ENCODE peak calls at places on chromosome 6, in nine cellular contexts. One of them, this sample, is unnamed.
A peak's percentile ranks its signal among the peaks of the same experiment; 100 is the strongest.

GRCh38 chr6:136288566-136289326 is 900 bp downstream of the BCLAF1 start:
- DNase-seq in upper lobe of right lung: peak; percentile 87
- DNase-seq in CD4-positive, alpha-beta T cell: peak; percentile 90
- DNase-seq in fibroblast of lung: peak; percentile 91
- DNase-seq in foreskin keratinocyte: peak; percentile 91
- DNase-seq in WERI-Rb-1: peak; percentile 63
- DNase-seq in right atrium auricular region: peak; percentile 88
- DNase-seq in endothelial cell of umbilical vein: peak; percentile 92
- DNase-seq in right lobe of liver: peak; percentile 83
- DNase-seq in this sample: peak; percentile 96

GRCh38 chr6:39029156-39030011 is 19.2 kb upstream of the GLP1R start:
- DNase-seq in upper lobe of right lung: no peak
- DNase-seq in CD4-positive, alpha-beta T cell: peak; percentile 24
- DNase-seq in fibroblast of lung: no peak
- DNase-seq in foreskin keratinocyte: no peak
- DNase-seq in WERI-Rb-1: peak; percentile 76
- DNase-seq in right atrium auricular region: no peak
- DNase-seq in endothelial cell of umbilical vein: peak; percentile 11
- DNase-seq in right lobe of liver: no peak
- DNase-seq in this sample: no peak

GRCh38 chr6:167666571-167667203 is 160.0 kb upstream of the AFDN start:
- DNase-seq in upper lobe of right lung: no peak
- DNase-seq in CD4-positive, alpha-beta T cell: no peak
- DNase-seq in fibroblast of lung: no peak
- DNase-seq in foreskin keratinocyte: no peak
- DNase-seq in WERI-Rb-1: no peak
- DNase-seq in right atrium auricular region: no peak
- DNase-seq in endothelial cell of umbilical vein: no peak
- DNase-seq in right lobe of liver: no peak
- DNase-seq in this sample: no peak

GRCh38 chr6:114390176-114390575 is 47.4 kb upstream of the HS3ST5 start:
- DNase-seq in upper lobe of right lung: no peak
- DNase-seq in CD4-positive, alpha-beta T cell: no peak
- DNase-seq in fibroblast of lung: no peak
- DNase-seq in foreskin keratinocyte: no peak
- DNase-seq in WERI-Rb-1: no peak
- DNase-seq in right atrium auricular region: no peak
- DNase-seq in endothelial cell of umbilical vein: no peak
- DNase-seq in right lobe of liver: no peak
- DNase-seq in this sample: no peak

GRCh38 chr6:130150906-130151305 is 71.8 kb downstream of the SAMD3 start:
- DNase-seq in upper lobe of right lung: no peak
- DNase-seq in CD4-positive, alpha-beta T cell: no peak
- DNase-seq in fibroblast of lung: no peak
- DNase-seq in foreskin keratinocyte: no peak
- DNase-seq in WERI-Rb-1: peak; percentile 21
- DNase-seq in right atrium auricular region: no peak
- DNase-seq in endothelial cell of umbilical vein: no peak
- DNase-seq in right lobe of liver: no peak
- DNase-seq in this sample: no peak

GRCh38 chr6:130958468-130958867 is 104.6 kb downstream of the EPB41L2 start:
- DNase-seq in upper lobe of right lung: no peak
- DNase-seq in CD4-positive, alpha-beta T cell: no peak
- DNase-seq in fibroblast of lung: no peak
- DNase-seq in foreskin keratinocyte: no peak
- DNase-seq in WERI-Rb-1: no peak
- DNase-seq in right atrium auricular region: no peak
- DNase-seq in endothelial cell of umbilical vein: no peak
- DNase-seq in right lobe of liver: no peak
- DNase-seq in this sample: peak; percentile 18

GRCh38 chr6:166382933-166383816 is at the start of gene MPC1:
- DNase-seq in upper lobe of right lung: peak; percentile 99
- DNase-seq in CD4-positive, alpha-beta T cell: peak; percentile 92
- DNase-seq in fibroblast of lung: peak; percentile 93
- DNase-seq in foreskin keratinocyte: peak; percentile 88
- DNase-seq in WERI-Rb-1: peak; percentile 96
- DNase-seq in right atrium auricular region: peak; percentile 96
- DNase-seq in endothelial cell of umbilical vein: peak; percentile 96
- DNase-seq in right lobe of liver: peak; percentile 98
- DNase-seq in this sample: peak; percentile 97

GRCh38 chr6:135506270-135506997 is 8.9 kb upstream of the AHI1 start:
- DNase-seq in upper lobe of right lung: no peak
- DNase-seq in CD4-positive, alpha-beta T cell: no peak
- DNase-seq in fibroblast of lung: peak; percentile 85
- DNase-seq in foreskin keratinocyte: peak; percentile 35
- DNase-seq in WERI-Rb-1: peak; percentile 13
- DNase-seq in right atrium auricular region: no peak
- DNase-seq in endothelial cell of umbilical vein: peak; percentile 61
- DNase-seq in right lobe of liver: no peak
- DNase-seq in this sample: peak; percentile 8

GRCh38 chr6:82751718-82752117 is 313.9 kb downstream of the UBE3D start:
- DNase-seq in upper lobe of right lung: no peak
- DNase-seq in CD4-positive, alpha-beta T cell: no peak
- DNase-seq in fibroblast of lung: no peak
- DNase-seq in foreskin keratinocyte: no peak
- DNase-seq in WERI-Rb-1: no peak
- DNase-seq in right atrium auricular region: no peak
- DNase-seq in endothelial cell of umbilical vein: no peak
- DNase-seq in right lobe of liver: no peak
- DNase-seq in this sample: no peak

GRCh38 chr6:33843696-33844121 is 39.9 kb upstream of the MLN start:
- DNase-seq in upper lobe of right lung: no peak
- DNase-seq in CD4-positive, alpha-beta T cell: no peak
- DNase-seq in fibroblast of lung: no peak
- DNase-seq in foreskin keratinocyte: no peak
- DNase-seq in WERI-Rb-1: no peak
- DNase-seq in right atrium auricular region: no peak
- DNase-seq in endothelial cell of umbilical vein: no peak
- DNase-seq in right lobe of liver: no peak
- DNase-seq in this sample: no peak

GRCh38 chr6:163413345-163414116 is 987 bp upstream of the QKI start:
- DNase-seq in upper lobe of right lung: peak; percentile 95
- DNase-seq in CD4-positive, alpha-beta T cell: peak; percentile 89
- DNase-seq in fibroblast of lung: peak; percentile 92
- DNase-seq in foreskin keratinocyte: peak; percentile 79
- DNase-seq in WERI-Rb-1: peak; percentile 76
- DNase-seq in right atrium auricular region: peak; percentile 89
- DNase-seq in endothelial cell of umbilical vein: peak; percentile 93
- DNase-seq in right lobe of liver: peak; percentile 91
- DNase-seq in this sample: peak; percentile 84

GRCh38 chr6:42503894-42504293 is 52.2 kb upstream of the TRERF1 start:
- DNase-seq in upper lobe of right lung: no peak
- DNase-seq in CD4-positive, alpha-beta T cell: no peak
- DNase-seq in fibroblast of lung: no peak
- DNase-seq in foreskin keratinocyte: no peak
- DNase-seq in WERI-Rb-1: no peak
- DNase-seq in right atrium auricular region: no peak
- DNase-seq in endothelial cell of umbilical vein: no peak
- DNase-seq in right lobe of liver: no peak
- DNase-seq in this sample: no peak

GRCh38 chr6:61809004-61809595 is 476.9 kb downstream of the KHDRBS2 start:
- DNase-seq in upper lobe of right lung: no peak
- DNase-seq in CD4-positive, alpha-beta T cell: no peak
- DNase-seq in fibroblast of lung: peak; percentile 1
- DNase-seq in foreskin keratinocyte: peak; percentile 10
- DNase-seq in WERI-Rb-1: no peak
- DNase-seq in right atrium auricular region: no peak
- DNase-seq in endothelial cell of umbilical vein: no peak
- DNase-seq in right lobe of liver: no peak
- DNase-seq in this sample: peak; percentile 2

GRCh38 chr6:128500017-128500416 is 20.4 kb downstream of the PTPRK start:
- DNase-seq in upper lobe of right lung: no peak
- DNase-seq in CD4-positive, alpha-beta T cell: no peak
- DNase-seq in fibroblast of lung: no peak
- DNase-seq in foreskin keratinocyte: no peak
- DNase-seq in WERI-Rb-1: no peak
- DNase-seq in right atrium auricular region: no peak
- DNase-seq in endothelial cell of umbilical vein: no peak
- DNase-seq in right lobe of liver: no peak
- DNase-seq in this sample: no peak

GRCh38 chr6:26543953-26544352 is 5.8 kb downstream of the HMGN4 start:
- DNase-seq in upper lobe of right lung: no peak
- DNase-seq in CD4-positive, alpha-beta T cell: no peak
- DNase-seq in fibroblast of lung: peak; percentile 37
- DNase-seq in foreskin keratinocyte: no peak
- DNase-seq in WERI-Rb-1: no peak
- DNase-seq in right atrium auricular region: no peak
- DNase-seq in endothelial cell of umbilical vein: peak; percentile 21
- DNase-seq in right lobe of liver: no peak
- DNase-seq in this sample: no peak
- TF ChIP-seq CTCF in upper lobe of right lung: peak; percentile 34
- TF ChIP-seq CTCF in CD4-positive, alpha-beta T cell: peak; percentile 25
- TF ChIP-seq CTCF in fibroblast of lung: peak; percentile 50
- TF ChIP-seq CTCF in foreskin keratinocyte: peak; percentile 58
- TF ChIP-seq CTCF in WERI-Rb-1: peak; percentile 60
- TF ChIP-seq CTCF in right atrium auricular region: peak; percentile 33
- TF ChIP-seq CTCF in endothelial cell of umbilical vein: peak; percentile 35
- TF ChIP-seq CTCF in right lobe of liver: peak; percentile 17
- TF ChIP-seq CTCF in this sample: peak; percentile 50

DNA sequence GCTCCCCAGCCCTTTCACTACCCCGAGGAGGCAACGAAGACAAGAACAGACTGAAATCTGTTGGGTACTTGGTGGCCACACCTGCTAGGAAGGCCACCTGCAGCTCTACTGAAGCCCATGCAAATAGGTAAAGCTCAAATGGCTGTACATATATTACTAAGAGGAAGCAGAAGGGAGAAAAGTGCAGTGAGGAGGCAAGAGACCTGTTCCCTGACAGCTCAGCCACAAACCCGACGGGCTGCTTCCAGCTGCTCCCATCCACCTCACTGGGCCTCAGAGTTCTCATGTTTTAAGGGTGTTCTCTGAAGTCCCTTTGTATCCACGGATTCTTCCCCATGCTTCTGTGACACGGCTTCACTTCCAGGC is 24.6 kb downstream of the TRAM2 start:
- DNase-seq in upper lobe of right lung: no peak
- DNase-seq in CD4-positive, alpha-beta T cell: no peak
- DNase-seq in fibroblast of lung: no peak
- DNase-seq in foreskin keratinocyte: no peak
- DNase-seq in WERI-Rb-1: no peak
- DNase-seq in right atrium auricular region: no peak
- DNase-seq in endothelial cell of umbilical vein: no peak
- DNase-seq in right lobe of liver: no peak
- DNase-seq in this sample: no peak
- H3K27ac ChIP-seq in upper lobe of right lung: peak overlapping the region; percentile 70
- H3K27ac ChIP-seq in CD4-positive, alpha-beta T cell: no peak overlapping the region
- H3K27ac ChIP-seq in fibroblast of lung: peak overlapping the region; percentile 85
- H3K27ac ChIP-seq in foreskin keratinocyte: no peak overlapping the region
- H3K27ac ChIP-seq in WERI-Rb-1: peak overlapping the region; percentile 76
- H3K27ac ChIP-seq in right atrium auricular region: peak overlapping the region; percentile 71
- H3K27ac ChIP-seq in endothelial cell of umbilical vein: peak overlapping the region; percentile 82
- H3K27ac ChIP-seq in right lobe of liver: peak overlapping the region; percentile 55
- H3K27ac ChIP-seq in this sample: no peak overlapping the region

DNA sequence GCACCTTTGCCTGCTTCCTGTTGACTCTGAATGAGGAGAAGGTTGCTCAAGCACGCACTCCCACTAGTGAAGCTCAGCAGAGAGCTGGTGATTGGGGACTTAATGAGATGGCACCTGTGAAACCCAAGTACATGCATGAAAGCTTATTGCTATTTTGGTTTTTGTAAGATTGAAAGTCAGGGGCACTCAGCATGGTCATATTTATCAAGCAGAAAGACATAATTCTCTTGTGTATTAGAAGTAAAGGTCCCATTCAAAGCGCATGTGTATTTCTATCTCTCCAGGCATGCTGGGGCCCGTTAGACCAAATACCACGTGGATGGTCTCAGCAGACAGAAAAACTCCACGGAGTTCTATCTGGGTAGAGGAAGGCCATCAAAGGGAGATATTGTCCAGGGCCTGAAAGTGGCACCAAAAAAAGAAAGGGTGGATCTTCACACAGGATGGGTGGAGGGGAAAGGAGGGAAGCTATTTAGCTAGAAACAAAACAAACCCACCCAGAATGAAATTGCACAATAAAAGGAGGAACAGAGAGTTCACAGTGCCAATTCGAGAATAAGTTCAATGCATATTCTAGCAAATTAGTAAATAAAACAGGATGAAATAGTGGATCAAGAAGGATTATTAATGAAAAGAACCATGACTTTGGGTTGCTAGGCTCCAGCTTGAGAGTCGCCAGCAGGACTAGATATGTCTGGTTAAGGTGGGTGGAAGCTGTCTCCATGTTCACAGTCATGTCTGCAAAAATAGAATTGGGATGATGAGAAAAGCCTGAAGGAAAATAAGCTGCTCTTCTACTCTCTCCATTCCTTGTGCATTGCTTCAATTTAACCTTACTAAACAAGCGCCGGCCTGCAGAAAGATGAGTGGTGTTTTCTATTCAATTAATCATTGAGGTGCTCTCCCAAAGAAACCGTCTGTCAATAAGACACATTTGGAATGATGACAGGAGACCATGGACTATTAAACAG is 224.9 kb upstream of the DTNBP1 start:
- DNase-seq in upper lobe of right lung: no peak
- DNase-seq in CD4-positive, alpha-beta T cell: no peak
- DNase-seq in fibroblast of lung: no peak
- DNase-seq in foreskin keratinocyte: peak; percentile 70
- DNase-seq in WERI-Rb-1: no peak
- DNase-seq in right atrium auricular region: no peak
- DNase-seq in endothelial cell of umbilical vein: no peak
- DNase-seq in right lobe of liver: no peak
- DNase-seq in this sample: peak; percentile 13
- TF ChIP-seq CTCF in upper lobe of right lung: no peak
- TF ChIP-seq CTCF in CD4-positive, alpha-beta T cell: no peak
- TF ChIP-seq CTCF in fibroblast of lung: no peak
- TF ChIP-seq CTCF in foreskin keratinocyte: no peak
- TF ChIP-seq CTCF in WERI-Rb-1: no peak
- TF ChIP-seq CTCF in right atrium auricular region: no peak
- TF ChIP-seq CTCF in endothelial cell of umbilical vein: no peak
- TF ChIP-seq CTCF in right lobe of liver: no peak
- TF ChIP-seq CTCF in this sample: no peak

GRCh38 chr6:98627129-98627775 is 207.1 kb upstream of the POU3F2 start:
- DNase-seq in upper lobe of right lung: no peak
- DNase-seq in CD4-positive, alpha-beta T cell: no peak
- DNase-seq in fibroblast of lung: no peak
- DNase-seq in foreskin keratinocyte: no peak
- DNase-seq in WERI-Rb-1: no peak
- DNase-seq in right atrium auricular region: no peak
- DNase-seq in endothelial cell of umbilical vein: no peak
- DNase-seq in right lobe of liver: no peak
- DNase-seq in this sample: no peak
- H3K27ac ChIP-seq in upper lobe of right lung: no peak overlapping the region
- H3K27ac ChIP-seq in CD4-positive, alpha-beta T cell: no peak overlapping the region
- H3K27ac ChIP-seq in fibroblast of lung: no peak overlapping the region
- H3K27ac ChIP-seq in foreskin keratinocyte: no peak overlapping the region
- H3K27ac ChIP-seq in WERI-Rb-1: no peak overlapping the region
- H3K27ac ChIP-seq in right atrium auricular region: no peak overlapping the region
- H3K27ac ChIP-seq in endothelial cell of umbilical vein: no peak overlapping the region
- H3K27ac ChIP-seq in right lobe of liver: no peak overlapping the region
- H3K27ac ChIP-seq in this sample: no peak overlapping the region

GRCh38 chr6:161694995-161695394 is 421.1 kb upstream of the AGPAT4 start:
- DNase-seq in upper lobe of right lung: no peak
- DNase-seq in CD4-positive, alpha-beta T cell: no peak
- DNase-seq in fibroblast of lung: peak; percentile 54
- DNase-seq in foreskin keratinocyte: peak; percentile 18
- DNase-seq in WERI-Rb-1: peak; percentile 27
- DNase-seq in right atrium auricular region: no peak
- DNase-seq in endothelial cell of umbilical vein: peak; percentile 4
- DNase-seq in right lobe of liver: no peak
- DNase-seq in this sample: no peak
- TF ChIP-seq CTCF in upper lobe of right lung: peak; percentile 52
- TF ChIP-seq CTCF in CD4-positive, alpha-beta T cell: no peak
- TF ChIP-seq CTCF in fibroblast of lung: peak; percentile 69
- TF ChIP-seq CTCF in foreskin keratinocyte: peak; percentile 62
- TF ChIP-seq CTCF in WERI-Rb-1: peak; percentile 50
- TF ChIP-seq CTCF in right atrium auricular region: peak; percentile 59
- TF ChIP-seq CTCF in endothelial cell of umbilical vein: no peak
- TF ChIP-seq CTCF in right lobe of liver: peak; percentile 77
- TF ChIP-seq CTCF in this sample: peak; percentile 31